ENCODE peak calls at places on chromosomes 6 and 20, in four cellular contexts. F is suprapubic skin, G is lower leg skin, Q is A549. K is an unnamed sample.

GRCh38 chr20:41664584-41664983 is 46.4 kb upstream of the CHD6 start:
- DNase-seq in F (no peak), G (no peak), Q (peak), K (no peak)

GRCh38 chr6:125784365-125784764 is 6.4 kb upstream of the NCOA7 start:
- DNase-seq in F (no peak), G (no peak), Q (no peak), K (no peak)

GRCh38 chr6:105320766-105321165 is 82.1 kb downstream of the PREP start:
- DNase-seq in F (no peak), G (no peak), Q (no peak), K (no peak)

GRCh38 chr6:118559659-118560058 is 11.6 kb downstream of the PLN start:
- DNase-seq in F (no peak), G (no peak), Q (no peak), K (no peak)

GRCh38 chr6:22892452-22892851 is 323.1 kb downstream of the HDGFL1 start:
- DNase-seq in F (no peak), G (peak), Q (peak), K (no peak)

GRCh38 chr6:56984374-56984773 is 29.5 kb downstream of the BEND6 start:
- DNase-seq in F (no peak), G (no peak), Q (no peak), K (no peak)

GRCh38 chr6:31243508-31243907 is 28.4 kb downstream of the HLA-C start:
- DNase-seq in F (no peak), G (no peak), Q (no peak), K (no peak)

GRCh38 chr6:9576521-9576920 is 838.4 kb downstream of the TFAP2A start:
- DNase-seq in F (no peak), G (no peak), Q (no peak), K (no peak)

GRCh38 chr6:19549109-19549508 is 288.1 kb upstream of the ID4 start:
- DNase-seq in F (no peak), G (no peak), Q (no peak), K (no peak)

GRCh38 chr6:109595998-109596397 is 95.0 kb downstream of the AK9 start:
- DNase-seq in F (no peak), G (no peak), Q (no peak), K (no peak)

GRCh38 chr6:144737998-144738397 is 452.9 kb downstream of the UTRN start:
- DNase-seq in F (no peak), G (no peak), Q (no peak), K (no peak)

GRCh38 chr6:44457606-44458005 is 70.1 kb downstream of the CDC5L start:
- DNase-seq in F (no peak), G (no peak), Q (no peak), K (no peak)

GRCh38 chr6:5726976-5727718 is 279.6 kb downstream of the NRN1 start:
- DNase-seq in F (no peak), G (no peak), Q (no peak), K (no peak)

GRCh38 chr6:25070547-25071366 is 135.0 kb upstream of the RIPOR2 start:
- DNase-seq in F (peak), G (peak), Q (peak), K (peak)

GRCh38 chr6:134908906-134909516 is 40.9 kb downstream of the ALDH8A1 start:
- DNase-seq in F (peak), G (peak), Q (peak), K (peak)

GRCh38 chr6:119950681-119951080 is 601.1 kb upstream of the MAN1A1 start:
- DNase-seq in F (no peak), G (no peak), Q (no peak), K (no peak)

GRCh38 chr6:124819340-124819739 is 142.9 kb upstream of the RNF217 start:
- DNase-seq in F (no peak), G (no peak), Q (no peak), K (no peak)

GRCh38 chr20:22529150-22530019 is 55.0 kb downstream of the FOXA2 start:
- DNase-seq in F (no peak), G (no peak), Q (no peak), K (no peak)

GRCh38 chr6:40586800-40587201 is 363 bp downstream of the LRFN2 start:
- DNase-seq in F (no peak), G (no peak), Q (no peak), K (no peak)

GRCh38 chr20:48406462-48407235 is 421.1 kb downstream of the PREX1 start:
- DNase-seq in F (no peak), G (no peak), Q (no peak), K (no peak)

GRCh38 chr20:53623454-53624206 is 30.0 kb upstream of the ZNF217 start:
- DNase-seq in F (peak), G (peak), Q (peak), K (peak)

GRCh38 chr6:16523550-16524379 is 237.5 kb downstream of the ATXN1 start:
- DNase-seq in F (no peak), G (no peak), Q (no peak), K (no peak)

GRCh38 chr6:129677634-129678325 is 32.2 kb downstream of the ARHGAP18 start:
- DNase-seq in F (no peak), G (no peak), Q (no peak), K (no peak)

GRCh38 chr6:84062519-84063154 is 29.1 kb downstream of the MRAP2 start:
- DNase-seq in F (no peak), G (no peak), Q (no peak), K (no peak)

GRCh38 chr6:33983721-33984465 is 162.0 kb downstream of the GRM4 start:
- DNase-seq in F (peak), G (no peak), Q (no peak), K (no peak)

GRCh38 chr6:109315331-109316129 is 66.7 kb downstream of the CD164 start:
- DNase-seq in F (no peak), G (no peak), Q (no peak), K (no peak)

GRCh38 chr6:156780962-156781705 is 4.0 kb downstream of the ARID1B start:
- DNase-seq in F (no peak), G (no peak), Q (no peak), K (no peak)

GRCh38 chr6:1554881-1555569 is 54.7 kb upstream of the FOXC1 start:
- DNase-seq in F (peak), G (peak), Q (peak), K (peak)

GRCh38 chr20:21105429-21106170 is 558 bp downstream of the LINC00237 start:
- DNase-seq in F (no peak), G (no peak), Q (no peak), K (no peak)

GRCh38 chr6:32190946-32191677 is 1.1 kb upstream of the PBX2 start:
- DNase-seq in F (no peak), G (no peak), Q (no peak), K (no peak)

GRCh38 chr6:11258260-11259237 is 26.1 kb upstream of the NEDD9 start:
- DNase-seq in F (no peak), G (no peak), Q (no peak), K (no peak)

GRCh38 chr20:24208652-24209051 is 220.1 kb upstream of the GGTLC1 start:
- DNase-seq in F (no peak), G (no peak), Q (peak), K (no peak)

GRCh38 chr6:100538086-100538485 is 73.4 kb upstream of the SIM1 start:
- DNase-seq in F (no peak), G (no peak), Q (no peak), K (no peak)

GRCh38 chr6:145469021-145469420 is 266.3 kb downstream of the EPM2A start:
- DNase-seq in F (no peak), G (no peak), Q (no peak), K (no peak)

GRCh38 chr6:151430886-151431285 is 21.0 kb downstream of the RMND1 start:
- DNase-seq in F (no peak), G (no peak), Q (no peak), K (no peak)
- TF ChIP-seq CTCF in F (no peak), G (no peak), Q (no peak), K (no peak)

DNA sequence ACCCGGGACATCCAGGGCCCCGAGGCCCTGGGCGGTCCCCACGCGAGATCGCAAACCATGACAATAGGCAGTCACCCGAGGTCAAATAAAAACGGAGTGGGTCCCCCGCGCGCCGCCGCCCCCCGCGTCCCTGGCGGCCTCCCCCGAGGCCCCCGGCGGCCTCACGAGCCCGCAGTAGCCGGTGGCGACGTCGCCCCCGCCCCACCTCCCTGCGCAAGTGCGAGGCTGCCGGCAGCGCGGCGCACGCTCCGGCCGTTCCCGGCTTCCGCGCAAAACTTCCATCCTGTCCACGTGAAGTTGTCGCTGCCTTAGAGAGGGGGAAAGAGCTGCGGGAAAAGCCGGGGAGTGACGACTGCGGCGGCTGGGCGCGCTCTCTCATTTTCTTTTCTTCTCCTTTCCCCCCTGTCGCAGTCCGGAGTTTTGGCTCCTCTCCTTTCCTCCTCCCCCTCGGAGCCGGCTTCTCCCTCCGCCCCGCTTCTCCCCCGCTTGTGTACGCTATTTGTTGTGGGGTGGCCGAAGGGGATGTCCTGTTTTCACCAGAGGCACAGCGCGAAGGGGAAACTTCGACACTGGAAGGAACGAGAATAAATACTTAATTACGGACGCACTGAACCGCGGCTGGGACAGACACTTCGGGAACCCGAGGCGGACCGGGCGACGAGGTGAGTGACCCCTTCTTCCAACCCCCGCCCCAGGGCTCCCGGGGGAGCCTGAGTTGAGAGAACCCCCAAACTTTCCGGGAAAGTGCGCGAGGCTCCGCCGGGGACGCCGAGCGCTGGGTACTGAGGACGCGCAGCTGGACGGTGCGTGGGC is at the start of gene EYA4:
- DNase-seq in F (no peak), G (no peak), Q (peak), K (no peak)
- TF ChIP-seq CTCF in F (no peak), G (no peak), Q (no peak), K (no peak)

DNA sequence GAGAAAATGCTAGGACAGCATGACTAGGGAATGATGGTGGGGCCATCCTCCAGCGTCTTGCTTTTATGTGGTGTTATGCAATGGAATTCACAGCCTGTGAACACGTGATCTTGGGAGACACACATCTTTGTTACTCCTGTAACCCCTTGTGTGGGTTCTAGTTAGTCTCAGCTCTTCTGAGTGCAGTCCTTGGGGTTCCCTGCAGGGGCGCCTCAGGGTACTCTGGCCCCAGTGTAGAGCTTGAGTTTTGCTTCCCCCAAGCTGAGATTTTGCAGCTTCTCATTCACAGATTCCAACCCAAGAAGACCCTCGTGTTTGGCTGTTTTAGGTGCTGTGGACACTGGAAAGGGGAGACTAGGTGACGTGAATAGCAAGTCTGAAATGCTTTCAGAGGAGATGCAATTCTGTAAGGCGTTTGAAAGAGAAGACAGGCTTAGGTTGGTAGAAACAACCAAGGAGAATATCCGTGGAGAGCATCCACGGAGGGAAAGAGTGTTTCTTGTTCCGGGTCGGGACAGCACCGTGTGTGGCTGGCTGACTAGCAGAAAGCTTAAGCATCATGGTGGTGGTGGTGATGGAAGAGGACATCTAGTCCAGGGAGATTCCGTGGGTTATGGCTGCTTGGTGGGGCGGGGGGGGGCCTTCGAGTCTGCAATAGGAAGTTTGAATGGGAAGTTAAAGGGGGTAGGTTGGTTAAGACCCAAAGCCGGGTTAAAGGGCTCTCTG is 30.1 kb downstream of the DUSP22 start:
- DNase-seq in F (no peak), G (no peak), Q (no peak), K (no peak)
- TF ChIP-seq CTCF in F (no peak), G (no peak), Q (no peak), K (no peak)

GRCh38 chr6:71510057-71510713 is 221.6 kb downstream of the OGFRL1 start:
- DNase-seq in F (peak), G (peak), Q (peak), K (no peak)
- TF ChIP-seq CTCF in F (peak), G (no peak), Q (peak), K (no peak)

GRCh38 chr20:17444091-17444490 is 87.1 kb downstream of the BFSP1 start:
- DNase-seq in F (no peak), G (no peak), Q (no peak), K (no peak)

GRCh38 chr20:17443326-17443858 is 87.8 kb downstream of the BFSP1 start:
- DNase-seq in F (no peak), G (no peak), Q (no peak), K (no peak)

GRCh38 chr20:17439897-17440296 is 91.3 kb downstream of the BFSP1 start:
- DNase-seq in F (no peak), G (no peak), Q (no peak), K (no peak)

GRCh38 chr20:17441745-17442144 is 89.4 kb downstream of the BFSP1 start:
- DNase-seq in F (no peak), G (no peak), Q (no peak), K (no peak)

GRCh38 chr20:17442588-17442987 is 88.6 kb downstream of the BFSP1 start:
- DNase-seq in F (no peak), G (no peak), Q (no peak), K (no peak)
- TF ChIP-seq CTCF in F (no peak), G (no peak), Q (no peak), K (no peak)

K was measured in omental fat pad.